ENCODE peak calls at places on chromosomes 2 and 18, in nine cellular contexts. N is hypothalamus, X is skeletal muscle cell, R is stomach, E is sciatic nerve, T is ELR, V is amniotic epithelial cell, G is aorta, D is GDM1. Q is an unnamed sample.

GRCh38 chr2:2181505-2181904 is 149.6 kb downstream of the MYT1L start:
- DNase-seq in N (no peak), X (no peak), R (no peak), E (no peak), T (no peak), V (no peak), G (no peak), D (no peak), Q (no peak)

GRCh38 chr2:22450831-22451230 is 934.1 kb upstream of the KLHL29 start:
- DNase-seq in N (peak), X (no peak), R (no peak), E (peak), T (no peak), V (no peak), G (no peak), D (no peak), Q (no peak)

GRCh38 chr2:60837123-60837522 is 44.3 kb upstream of the REL start:
- DNase-seq in N (no peak), X (no peak), R (no peak), E (no peak), T (no peak), V (no peak), G (no peak), D (no peak), Q (no peak)

GRCh38 chr18:46220116-46220515 is 115.9 kb downstream of the HAUS1 start:
- DNase-seq in N (no peak), X (peak), R (no peak), E (no peak), T (peak), V (peak), G (no peak), D (no peak), Q (no peak)

GRCh38 chr2:25587361-25587760 is 86.0 kb downstream of the DTNB start:
- DNase-seq in N (no peak), X (no peak), R (no peak), E (no peak), T (peak), V (peak), G (no peak), D (no peak), Q (no peak)

GRCh38 chr2:236541008-236541562 is 28.5 kb upstream of the ACKR3 start:
- DNase-seq in N (no peak), X (no peak), R (no peak), E (no peak), T (no peak), V (peak), G (no peak), D (no peak), Q (no peak)

GRCh38 chr2:222372993-222373392 is 51.4 kb upstream of the SGPP2 start:
- DNase-seq in N (no peak), X (no peak), R (no peak), E (no peak), T (no peak), V (no peak), G (no peak), D (no peak), Q (no peak)

GRCh38 chr18:48037481-48038271 is 107.2 kb upstream of the SMAD2 start:
- DNase-seq in N (no peak), X (no peak), R (peak), E (peak), T (no peak), V (peak), G (peak), D (no peak), Q (peak)

GRCh38 chr2:21103274-21103891 is 20.4 kb upstream of the TDRD15 start:
- DNase-seq in N (no peak), X (no peak), R (no peak), E (no peak), T (no peak), V (no peak), G (no peak), D (no peak), Q (no peak)

GRCh38 chr18:5451871-5452270 is 91.9 kb downstream of the EPB41L3 start:
- DNase-seq in N (no peak), X (no peak), R (no peak), E (no peak), T (no peak), V (no peak), G (no peak), D (no peak), Q (no peak)

GRCh38 chr2:6780765-6781274 is 84.9 kb downstream of the CMPK2 start:
- DNase-seq in N (no peak), X (peak), R (peak), E (peak), T (no peak), V (peak), G (no peak), D (peak), Q (no peak)

GRCh38 chr18:31549416-31549815 is 42.3 kb upstream of the TTR start:
- DNase-seq in N (no peak), X (no peak), R (no peak), E (no peak), T (no peak), V (no peak), G (no peak), D (no peak), Q (no peak)

GRCh38 chr2:175929850-175930249 is 72.2 kb downstream of the LNPK start:
- DNase-seq in N (no peak), X (peak), R (no peak), E (no peak), T (peak), V (peak), G (no peak), D (no peak), Q (no peak)

GRCh38 chr2:23603156-23603555 is 218.2 kb downstream of the KLHL29 start:
- DNase-seq in N (no peak), X (no peak), R (no peak), E (no peak), T (no peak), V (no peak), G (peak), D (no peak), Q (no peak)